ENCODE peak calls at places on chromosomes 11 and 22, in five cellular contexts. B, H, F, M and G are unnamed samples. For H3K4me1, the result is how much of the 10 kb centered on the place peaks cover.

GRCh38 chr11:17585911-17586695 is 39.0 kb downstream of the OTOG start:
- DNase-seq in B (no peak), H (no peak), F (no peak), M (peak), G (peak)

GRCh38 chr11:105636496-105636895 is 26.6 kb downstream of the GRIA4 start:
- DNase-seq in B (no peak), H (no peak), F (no peak), M (no peak), G (no peak)

GRCh38 chr22:32850157-32850556 is 48.7 kb downstream of the TIMP3 start:
- DNase-seq in B (no peak), H (no peak), F (no peak), M (no peak), G (no peak)

GRCh38 chr22:20750461-20751184 is 23.3 kb upstream of the SERPIND1 start:
- DNase-seq in B (peak), H (peak), F (no peak), M (peak), G (no peak)

GRCh38 chr11:2302844-2303626 is 1.2 kb downstream of the TSPAN32 start:
- DNase-seq in B (peak), H (no peak), F (no peak), M (no peak), G (peak)

GRCh38 chr11:76205252-76206076 is 838 bp downstream of the WNT11 start:
- DNase-seq in B (peak), H (no peak), F (no peak), M (no peak), G (no peak)

GRCh38 chr22:24938741-24939341 is 7.7 kb downstream of the LHFPL7 start:
- DNase-seq in B (no peak), H (peak), F (peak), M (no peak), G (no peak)

GRCh38 chr11:87437133-87437843 is 399.6 kb downstream of the TMEM135 start:
- DNase-seq in B (no peak), H (peak), F (no peak), M (no peak), G (no peak)

GRCh38 chr22:23856721-23857605 is 712 bp upstream of the SLC2A11 start:
- DNase-seq in B (peak), H (peak), F (peak), M (no peak), G (no peak)

GRCh38 chr22:23211622-23212021 is 31.3 kb downstream of the BCR start:
- DNase-seq in B (no peak), H (no peak), F (no peak), M (no peak), G (no peak)

GRCh38 chr22:37115032-37115431 is 5.5 kb upstream of the TMPRSS6 start:
- DNase-seq in B (no peak), H (no peak), F (no peak), M (no peak), G (no peak)

GRCh38 chr11:127640822-127641485 is 640.4 kb upstream of the KIRREL3 start:
- DNase-seq in B (no peak), H (peak), F (peak), M (no peak), G (no peak)

GRCh38 chr22:43185860-43186261 is 1.1 kb downstream of the TTLL12 start:
- DNase-seq in B (peak), H (peak), F (peak), M (no peak), G (no peak)

GRCh38 chr22:17262976-17263375 is 43.7 kb upstream of the ADA2 start:
- DNase-seq in B (no peak), H (no peak), F (no peak), M (no peak), G (no peak)

GRCh38 chr22:17258015-17258827 is 39.0 kb upstream of the ADA2 start:
- DNase-seq in B (peak), H (peak), F (peak), M (peak), G (no peak)

GRCh38 chr22:17260950-17261349 is 41.7 kb upstream of the ADA2 start:
- DNase-seq in B (no peak), H (no peak), F (no peak), M (no peak), G (no peak)

GRCh38 chr22:17257578-17257977 is 38.3 kb upstream of the ADA2 start:
- DNase-seq in B (no peak), H (no peak), F (peak), M (no peak), G (no peak)

DNA sequence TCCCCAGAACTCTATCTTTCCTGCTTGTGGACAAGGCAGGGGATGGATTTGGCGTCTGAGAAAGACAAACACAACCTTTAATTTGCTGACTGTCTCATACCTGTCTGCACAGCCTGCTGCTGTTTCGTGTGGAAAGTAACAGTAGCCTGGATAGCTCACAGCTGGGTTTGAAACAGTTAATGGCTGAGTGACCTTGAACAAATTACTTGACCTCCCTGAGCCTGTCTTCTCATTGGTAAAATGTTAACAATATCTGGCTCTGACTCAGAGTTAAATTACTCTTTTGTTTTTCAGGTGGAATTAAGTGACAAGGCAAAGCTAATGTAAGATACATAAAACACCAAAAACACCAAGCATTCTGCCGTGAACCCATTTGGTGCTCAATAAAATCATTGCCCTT is 41.1 kb upstream of the ADA2 start:
- DNase-seq in B (no peak), H (no peak), F (no peak), M (no peak), G (no peak)
- H3K4me1 ChIP-seq in B (under half), H (under half), F (under half), M (under half), G (under half)

DNA sequence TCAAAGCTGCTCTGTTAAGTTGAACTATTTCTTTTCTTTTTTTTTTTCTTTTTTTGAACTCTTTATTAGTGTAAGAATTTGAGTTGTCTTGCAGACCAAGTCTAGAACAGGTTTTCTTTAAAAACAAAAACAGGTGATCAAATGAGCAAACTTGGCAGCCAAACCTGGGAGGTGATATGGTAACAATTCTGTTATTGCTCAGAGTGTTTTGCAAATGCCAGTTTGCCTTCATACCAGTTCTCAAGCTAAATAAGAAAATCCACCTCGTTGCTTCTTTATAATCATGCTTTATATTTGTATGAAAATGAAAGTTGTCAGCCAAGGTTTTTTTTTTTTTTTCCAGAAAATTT is 76.9 kb downstream of the DEPDC5 start:
- DNase-seq in B (no peak), H (no peak), F (no peak), M (no peak), G (no peak)
- H3K27ac ChIP-seq in B (no peak), H (peak), F (no peak), M (no peak), G (no peak)

DNA sequence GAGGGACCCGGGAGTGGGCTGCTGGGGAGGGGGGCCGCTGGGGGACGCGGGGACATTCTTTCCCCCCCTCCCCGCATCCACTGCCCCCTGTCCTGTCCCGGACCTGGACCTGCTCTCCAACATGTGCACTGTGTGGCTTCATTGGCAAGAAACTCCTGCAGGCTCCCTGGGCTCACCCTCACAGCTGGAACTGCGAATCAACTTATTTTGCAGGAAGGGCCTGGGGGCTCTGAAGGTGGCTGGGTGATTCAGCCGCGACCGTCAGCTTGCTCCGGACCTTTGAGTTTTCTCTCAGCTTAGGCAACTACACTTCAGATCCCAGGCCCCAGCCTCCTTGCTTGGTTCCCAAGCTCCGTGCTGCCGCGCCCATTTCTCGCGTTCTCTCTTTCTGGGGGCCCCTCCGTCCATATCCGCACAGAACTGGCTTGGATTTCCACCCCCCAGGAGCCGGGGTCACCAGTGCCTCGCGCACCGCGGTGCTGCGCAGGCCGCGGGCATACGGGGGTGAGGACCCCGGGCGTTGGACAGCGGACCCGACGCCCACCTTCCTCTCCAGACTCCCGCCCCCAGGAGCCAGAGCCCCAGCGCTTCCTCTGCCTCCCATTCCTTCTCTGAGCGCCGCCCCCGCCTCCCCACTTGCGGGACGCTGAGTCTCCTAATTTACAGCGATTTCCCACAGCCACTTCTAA is 475 bp upstream of the AHNAK start:
- DNase-seq in B (peak), H (peak), F (no peak), M (no peak), G (no peak)
- H3K4me1 ChIP-seq in B (half or more), H (under half), F (under half), M (under half), G (half or more)

GRCh38 chr11:100777736-100778135 is 90.6 kb downstream of the ARHGAP42 start:
- DNase-seq in B (no peak), H (no peak), F (no peak), M (no peak), G (no peak)
- H3K27ac ChIP-seq in B (no peak), H (no peak), F (no peak), M (no peak), G (no peak)